ENCODE peak calls at places on chromosomes 13 and 19, in ten cellular contexts. One of them, this sample, is unnamed.

GRCh38 chr13:77596777-77597176 is 61.3 kb downstream of the SCEL start:
- DNase-seq in Caco-2: no peak
- DNase-seq in AG09319: no peak
- DNase-seq in heart right ventricle: no peak
- DNase-seq in GM12878: no peak
- DNase-seq in right lobe of liver: no peak
- DNase-seq in BJ: no peak
- DNase-seq in kidney epithelial cell: no peak
- DNase-seq in mammary epithelial cell: no peak
- DNase-seq in Calu3: no peak
- DNase-seq in this sample: no peak

GRCh38 chr13:33164331-33164730 is 121.2 kb downstream of the STARD13 start:
- DNase-seq in kidney epithelial cell: no peak
- DNase-seq in mammary epithelial cell: no peak
- DNase-seq in heart right ventricle: no peak
- DNase-seq in Calu3: no peak
- DNase-seq in right lobe of liver: no peak
- DNase-seq in BJ: no peak
- DNase-seq in AG09319: no peak
- DNase-seq in GM12878: no peak
- DNase-seq in Caco-2: no peak
- DNase-seq in this sample: no peak

GRCh38 chr19:30253581-30253996 is 118.6 kb upstream of the ZNF536 start:
- DNase-seq in Calu3: no peak
- DNase-seq in Caco-2: no peak
- DNase-seq in AG09319: no peak
- DNase-seq in mammary epithelial cell: no peak
- DNase-seq in BJ: peak
- DNase-seq in heart right ventricle: no peak
- DNase-seq in kidney epithelial cell: no peak
- DNase-seq in GM12878: no peak
- DNase-seq in right lobe of liver: no peak
- DNase-seq in this sample: no peak

GRCh38 chr19:55304279-55304978 is 20.6 kb downstream of the BRSK1 start:
- DNase-seq in Calu3: peak
- DNase-seq in kidney epithelial cell: no peak
- DNase-seq in GM12878: no peak
- DNase-seq in mammary epithelial cell: peak
- DNase-seq in AG09319: no peak
- DNase-seq in Caco-2: peak
- DNase-seq in right lobe of liver: no peak
- DNase-seq in BJ: no peak
- DNase-seq in heart right ventricle: no peak
- DNase-seq in this sample: peak

GRCh38 chr13:20566424-20566916 is 487 bp upstream of the IFT88 start:
- DNase-seq in GM12878: no peak
- DNase-seq in mammary epithelial cell: peak
- DNase-seq in heart right ventricle: no peak
- DNase-seq in BJ: peak
- DNase-seq in AG09319: no peak
- DNase-seq in Caco-2: no peak
- DNase-seq in kidney epithelial cell: peak
- DNase-seq in right lobe of liver: no peak
- DNase-seq in Calu3: peak
- DNase-seq in this sample: peak

GRCh38 chr19:4326215-4326836 is 12.3 kb downstream of the STAP2 start:
- DNase-seq in kidney epithelial cell: no peak
- DNase-seq in GM12878: no peak
- DNase-seq in Caco-2: no peak
- DNase-seq in mammary epithelial cell: no peak
- DNase-seq in BJ: no peak
- DNase-seq in heart right ventricle: no peak
- DNase-seq in Calu3: no peak
- DNase-seq in AG09319: no peak
- DNase-seq in right lobe of liver: no peak
- DNase-seq in this sample: no peak

GRCh38 chr19:43438291-43439162 is 23.8 kb downstream of the TEX101 start:
- DNase-seq in GM12878: no peak
- DNase-seq in right lobe of liver: no peak
- DNase-seq in mammary epithelial cell: peak
- DNase-seq in BJ: peak
- DNase-seq in Caco-2: no peak
- DNase-seq in heart right ventricle: peak
- DNase-seq in AG09319: peak
- DNase-seq in Calu3: no peak
- DNase-seq in kidney epithelial cell: no peak
- DNase-seq in this sample: no peak

GRCh38 chr19:17183858-17184271 is 31.3 kb upstream of the USE1 start:
- DNase-seq in mammary epithelial cell: no peak
- DNase-seq in AG09319: no peak
- DNase-seq in BJ: no peak
- DNase-seq in kidney epithelial cell: no peak
- DNase-seq in GM12878: peak
- DNase-seq in Caco-2: no peak
- DNase-seq in Calu3: no peak
- DNase-seq in right lobe of liver: no peak
- DNase-seq in heart right ventricle: no peak
- DNase-seq in this sample: no peak

GRCh38 chr19:44820648-44821609 is 12.0 kb downstream of the BCAM start:
- DNase-seq in Calu3: no peak
- DNase-seq in right lobe of liver: no peak
- DNase-seq in GM12878: no peak
- DNase-seq in mammary epithelial cell: no peak
- DNase-seq in kidney epithelial cell: no peak
- DNase-seq in BJ: no peak
- DNase-seq in Caco-2: no peak
- DNase-seq in AG09319: no peak
- DNase-seq in heart right ventricle: peak
- DNase-seq in this sample: no peak

GRCh38 chr19:35987571-35987896 is 7.5 kb upstream of the SDHAF1 start:
- DNase-seq in heart right ventricle: no peak
- DNase-seq in BJ: no peak
- DNase-seq in AG09319: no peak
- DNase-seq in GM12878: no peak
- DNase-seq in mammary epithelial cell: no peak
- DNase-seq in kidney epithelial cell: no peak
- DNase-seq in right lobe of liver: no peak
- DNase-seq in Calu3: no peak
- DNase-seq in Caco-2: no peak
- DNase-seq in this sample: no peak
- TF ChIP-seq CTCF in heart right ventricle: no peak
- TF ChIP-seq CTCF in BJ: no peak
- TF ChIP-seq CTCF in AG09319: no peak
- TF ChIP-seq CTCF in GM12878: no peak
- TF ChIP-seq CTCF in mammary epithelial cell: no peak
- TF ChIP-seq CTCF in kidney epithelial cell: no peak
- TF ChIP-seq CTCF in right lobe of liver: no peak
- TF ChIP-seq CTCF in Calu3: no peak
- TF ChIP-seq CTCF in Caco-2: no peak
- TF ChIP-seq CTCF in this sample: no peak

GRCh38 chr19:38072776-38073411 is 151.1 kb downstream of the DPF1 start:
- DNase-seq in AG09319: no peak
- DNase-seq in GM12878: no peak
- DNase-seq in right lobe of liver: no peak
- DNase-seq in kidney epithelial cell: no peak
- DNase-seq in mammary epithelial cell: no peak
- DNase-seq in Calu3: no peak
- DNase-seq in heart right ventricle: no peak
- DNase-seq in Caco-2: no peak
- DNase-seq in BJ: no peak
- DNase-seq in this sample: no peak

GRCh38 chr19:38071647-38072046 is 152.4 kb downstream of the DPF1 start:
- DNase-seq in heart right ventricle: no peak
- DNase-seq in mammary epithelial cell: no peak
- DNase-seq in BJ: no peak
- DNase-seq in Calu3: no peak
- DNase-seq in right lobe of liver: no peak
- DNase-seq in AG09319: no peak
- DNase-seq in Caco-2: no peak
- DNase-seq in kidney epithelial cell: no peak
- DNase-seq in GM12878: no peak
- DNase-seq in this sample: no peak

GRCh38 chr19:38076337-38076736 is 147.7 kb downstream of the DPF1 start:
- DNase-seq in Calu3: no peak
- DNase-seq in Caco-2: no peak
- DNase-seq in BJ: no peak
- DNase-seq in kidney epithelial cell: no peak
- DNase-seq in right lobe of liver: no peak
- DNase-seq in GM12878: no peak
- DNase-seq in AG09319: no peak
- DNase-seq in mammary epithelial cell: no peak
- DNase-seq in heart right ventricle: no peak
- DNase-seq in this sample: no peak

GRCh38 chr19:38070573-38070972 is 153.4 kb downstream of the DPF1 start:
- DNase-seq in Caco-2: no peak
- DNase-seq in Calu3: peak
- DNase-seq in heart right ventricle: no peak
- DNase-seq in GM12878: no peak
- DNase-seq in right lobe of liver: no peak
- DNase-seq in BJ: no peak
- DNase-seq in AG09319: peak
- DNase-seq in mammary epithelial cell: peak
- DNase-seq in kidney epithelial cell: peak
- DNase-seq in this sample: peak

DNA sequence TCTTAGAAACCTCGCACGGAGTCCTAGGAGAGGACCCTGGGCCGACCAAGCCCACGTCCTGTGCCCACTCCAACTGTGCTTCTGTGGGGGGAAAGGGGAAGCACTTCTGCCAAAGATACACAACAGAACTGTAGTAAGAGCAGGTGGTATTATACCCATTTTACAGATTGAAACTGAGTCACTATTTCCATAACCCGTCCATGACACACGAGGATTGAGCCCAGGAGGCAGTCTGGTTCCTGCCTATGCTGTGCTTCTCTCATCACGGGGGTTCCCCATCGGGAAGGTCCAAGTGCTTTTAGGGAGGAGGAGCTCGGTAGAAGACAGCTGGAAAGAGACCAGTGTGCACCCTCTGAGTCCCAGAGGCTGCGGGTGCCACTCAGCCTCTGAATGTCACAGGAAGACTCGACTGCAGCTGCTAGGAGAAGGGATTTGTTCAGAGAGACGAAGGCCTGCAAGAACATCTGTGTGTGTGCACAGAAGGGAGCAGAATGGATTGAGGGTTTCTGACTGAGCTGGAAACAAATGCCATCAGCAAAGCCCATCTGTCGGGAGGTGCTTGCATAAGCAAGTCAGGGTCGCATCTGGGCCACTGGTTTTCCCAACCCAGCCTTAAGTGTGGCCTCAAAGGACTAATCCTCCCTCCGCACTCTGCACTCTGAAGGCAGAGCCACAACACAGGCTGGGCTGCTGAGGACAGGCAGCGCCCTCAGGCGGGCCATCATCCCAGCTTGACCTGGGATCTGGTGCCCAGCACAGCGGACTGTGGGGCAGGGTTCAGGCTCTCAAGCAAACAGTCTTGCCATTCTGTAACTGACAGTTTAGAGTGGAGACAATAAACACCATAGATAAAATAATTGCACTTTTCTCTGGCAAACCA is 150.0 kb downstream of the DPF1 start:
- DNase-seq in AG09319: no peak
- DNase-seq in GM12878: no peak
- DNase-seq in Calu3: no peak
- DNase-seq in Caco-2: peak
- DNase-seq in kidney epithelial cell: no peak
- DNase-seq in BJ: no peak
- DNase-seq in heart right ventricle: no peak
- DNase-seq in right lobe of liver: peak
- DNase-seq in mammary epithelial cell: no peak
- DNase-seq in this sample: no peak
- TF ChIP-seq CTCF in AG09319: no peak
- TF ChIP-seq CTCF in GM12878: no peak
- TF ChIP-seq CTCF in Calu3: no peak
- TF ChIP-seq CTCF in Caco-2: no peak
- TF ChIP-seq CTCF in kidney epithelial cell: no peak
- TF ChIP-seq CTCF in BJ: peak
- TF ChIP-seq CTCF in heart right ventricle: no peak
- TF ChIP-seq CTCF in right lobe of liver: peak
- TF ChIP-seq CTCF in mammary epithelial cell: no peak
- TF ChIP-seq CTCF in this sample: no peak

GRCh38 chr19:670609-671075 is 5.5 kb upstream of the FSTL3 start:
- DNase-seq in heart right ventricle: no peak
- DNase-seq in right lobe of liver: no peak
- DNase-seq in mammary epithelial cell: no peak
- DNase-seq in AG09319: no peak
- DNase-seq in GM12878: no peak
- DNase-seq in Caco-2: no peak
- DNase-seq in BJ: no peak
- DNase-seq in kidney epithelial cell: no peak
- DNase-seq in Calu3: no peak
- DNase-seq in this sample: no peak
- TF ChIP-seq CTCF in heart right ventricle: no peak
- TF ChIP-seq CTCF in right lobe of liver: no peak
- TF ChIP-seq CTCF in mammary epithelial cell: no peak
- TF ChIP-seq CTCF in AG09319: no peak
- TF ChIP-seq CTCF in GM12878: peak
- TF ChIP-seq CTCF in Caco-2: no peak
- TF ChIP-seq CTCF in BJ: no peak
- TF ChIP-seq CTCF in kidney epithelial cell: no peak
- TF ChIP-seq CTCF in Calu3: no peak
- TF ChIP-seq CTCF in this sample: no peak

GRCh38 chr19:10981496-10981895 is 20.7 kb downstream of the SMARCA4 start:
- DNase-seq in AG09319: no peak
- DNase-seq in GM12878: no peak
- DNase-seq in right lobe of liver: no peak
- DNase-seq in Caco-2: no peak
- DNase-seq in BJ: no peak
- DNase-seq in heart right ventricle: no peak
- DNase-seq in kidney epithelial cell: no peak
- DNase-seq in mammary epithelial cell: no peak
- DNase-seq in Calu3: no peak
- DNase-seq in this sample: no peak

GRCh38 chr19:10984166-10984735 is 23.4 kb downstream of the SMARCA4 start:
- DNase-seq in kidney epithelial cell: no peak
- DNase-seq in right lobe of liver: no peak
- DNase-seq in Calu3: no peak
- DNase-seq in BJ: no peak
- DNase-seq in mammary epithelial cell: no peak
- DNase-seq in Caco-2: no peak
- DNase-seq in AG09319: no peak
- DNase-seq in heart right ventricle: no peak
- DNase-seq in GM12878: no peak
- DNase-seq in this sample: no peak

GRCh38 chr19:10976200-10976892 is 15.5 kb downstream of the SMARCA4 start:
- DNase-seq in GM12878: no peak
- DNase-seq in heart right ventricle: no peak
- DNase-seq in AG09319: no peak
- DNase-seq in Calu3: no peak
- DNase-seq in Caco-2: no peak
- DNase-seq in mammary epithelial cell: no peak
- DNase-seq in kidney epithelial cell: no peak
- DNase-seq in BJ: no peak
- DNase-seq in right lobe of liver: no peak
- DNase-seq in this sample: no peak

GRCh38 chr19:10977773-10978155 is 16.9 kb downstream of the SMARCA4 start:
- DNase-seq in mammary epithelial cell: no peak
- DNase-seq in AG09319: no peak
- DNase-seq in GM12878: no peak
- DNase-seq in heart right ventricle: no peak
- DNase-seq in BJ: no peak
- DNase-seq in Caco-2: no peak
- DNase-seq in kidney epithelial cell: no peak
- DNase-seq in right lobe of liver: no peak
- DNase-seq in Calu3: no peak
- DNase-seq in this sample: no peak

GRCh38 chr19:10979950-10980349 is 19.1 kb downstream of the SMARCA4 start:
- DNase-seq in heart right ventricle: no peak
- DNase-seq in GM12878: peak
- DNase-seq in BJ: no peak
- DNase-seq in kidney epithelial cell: no peak
- DNase-seq in Caco-2: no peak
- DNase-seq in right lobe of liver: no peak
- DNase-seq in Calu3: no peak
- DNase-seq in AG09319: no peak
- DNase-seq in mammary epithelial cell: no peak
- DNase-seq in this sample: no peak
- TF ChIP-seq CTCF in heart right ventricle: peak
- TF ChIP-seq CTCF in GM12878: peak
- TF ChIP-seq CTCF in BJ: no peak
- TF ChIP-seq CTCF in kidney epithelial cell: no peak
- TF ChIP-seq CTCF in Caco-2: no peak
- TF ChIP-seq CTCF in right lobe of liver: no peak
- TF ChIP-seq CTCF in Calu3: no peak
- TF ChIP-seq CTCF in AG09319: no peak
- TF ChIP-seq CTCF in mammary epithelial cell: no peak
- TF ChIP-seq CTCF in this sample: no peak

This sample was measured in LNCaP clone FGC.